ENCODE peak calls at places on chromosomes 16 and 17, in four cellular contexts. S is HL-60, V is stomach, E is transverse colon. K is an unnamed sample.

GRCh38 chr16:18829221-18829620 is 27.9 kb upstream of the ARL6IP1 start:
- DNase-seq in E (no peak), S (peak), V (no peak), K (no peak)

GRCh38 chr16:66391726-66392670 is 25.5 kb downstream of the CDH5 start:
- DNase-seq in V (no peak), E (no peak), S (no peak), K (no peak)

GRCh38 chr17:77836557-77837041 is 121.9 kb upstream of the TNRC6C start:
- DNase-seq in E (no peak), V (no peak), S (no peak), K (peak)

GRCh38 chr16:81491522-81492188 is 47.0 kb downstream of the CMIP start:
- DNase-seq in V (no peak), E (no peak), S (no peak), K (no peak)

GRCh38 chr16:19502395-19503131 is 19.3 kb downstream of the GDE1 start:
- DNase-seq in V (peak), S (peak), E (peak), K (peak)

GRCh38 chr16:79786389-79786788 is 185.9 kb upstream of the MAF start:
- DNase-seq in E (no peak), S (no peak), V (no peak), K (no peak)

GRCh38 chr16:22726868-22727267 is 87.1 kb upstream of the HS3ST2 start:
- DNase-seq in S (no peak), V (no peak), E (no peak), K (no peak)

GRCh38 chr17:18877104-18877503 is 19.2 kb downstream of the PRPSAP2 start:
- DNase-seq in E (no peak), S (no peak), V (no peak), K (no peak)

GRCh38 chr16:86789621-86790051 is 211.3 kb downstream of the FOXL1 start:
- DNase-seq in E (no peak), V (no peak), S (no peak), K (no peak)

GRCh38 chr16:21666772-21667171 is 3.0 kb downstream of the OTOA start:
- DNase-seq in E (no peak), V (no peak), S (no peak), K (no peak)

GRCh38 chr17:12348476-12348875 is 317.2 kb upstream of the MYOCD start:
- DNase-seq in V (no peak), E (no peak), S (no peak), K (no peak)

GRCh38 chr17:30534298-30534697 is 57.1 kb downstream of the GOSR1 start:
- DNase-seq in V (no peak), E (no peak), S (no peak), K (no peak)

GRCh38 chr17:74858672-74859438 is 830 bp downstream of the GRIN2C start:
- DNase-seq in V (no peak), S (no peak), E (no peak), K (no peak)

GRCh38 chr16:70429888-70430666 is 8.8 kb downstream of the ST3GAL2 start:
- DNase-seq in E (no peak), S (no peak), V (no peak), K (no peak)

GRCh38 chr17:75048396-75048933 is 1.4 kb downstream of the KCTD2 start:
- DNase-seq in S (no peak), V (peak), E (no peak), K (no peak)

GRCh38 chr17:10792156-10792555 is 11.7 kb downstream of the TMEM238L start:
- DNase-seq in S (no peak), V (peak), E (peak), K (peak)

GRCh38 chr17:3860939-3861338 is 14.9 kb upstream of the NCBP3 start:
- DNase-seq in E (no peak), V (no peak), S (no peak), K (no peak)

GRCh38 chr16:30018731-30019158 is 4.3 kb upstream of the C16orf92 start:
- DNase-seq in S (no peak), E (no peak), V (no peak), K (no peak)

GRCh38 chr17:9802294-9802693 is 10.9 kb upstream of the DHRS7C start:
- DNase-seq in E (no peak), V (no peak), S (no peak), K (no peak)

GRCh38 chr16:19068237-19068815 is 912 bp downstream of the COQ7 start:
- DNase-seq in E (no peak), V (no peak), S (no peak), K (no peak)

GRCh38 chr17:58229881-58230280 is 8.5 kb upstream of the LPO start:
- DNase-seq in S (no peak), E (no peak), V (no peak), K (no peak)

GRCh38 chr16:63652091-63652490 is 1469.8 kb downstream of the CDH11 start:
- DNase-seq in E (no peak), S (no peak), V (no peak), K (no peak)

GRCh38 chr16:60929-61878 is 7.6 kb downstream of the SNRNP25 start:
- DNase-seq in V (no peak), S (no peak), E (no peak), K (no peak)
- H3K4me3 ChIP-seq in V (no peak), S (no peak), E (no peak), K (no peak)

DNA sequence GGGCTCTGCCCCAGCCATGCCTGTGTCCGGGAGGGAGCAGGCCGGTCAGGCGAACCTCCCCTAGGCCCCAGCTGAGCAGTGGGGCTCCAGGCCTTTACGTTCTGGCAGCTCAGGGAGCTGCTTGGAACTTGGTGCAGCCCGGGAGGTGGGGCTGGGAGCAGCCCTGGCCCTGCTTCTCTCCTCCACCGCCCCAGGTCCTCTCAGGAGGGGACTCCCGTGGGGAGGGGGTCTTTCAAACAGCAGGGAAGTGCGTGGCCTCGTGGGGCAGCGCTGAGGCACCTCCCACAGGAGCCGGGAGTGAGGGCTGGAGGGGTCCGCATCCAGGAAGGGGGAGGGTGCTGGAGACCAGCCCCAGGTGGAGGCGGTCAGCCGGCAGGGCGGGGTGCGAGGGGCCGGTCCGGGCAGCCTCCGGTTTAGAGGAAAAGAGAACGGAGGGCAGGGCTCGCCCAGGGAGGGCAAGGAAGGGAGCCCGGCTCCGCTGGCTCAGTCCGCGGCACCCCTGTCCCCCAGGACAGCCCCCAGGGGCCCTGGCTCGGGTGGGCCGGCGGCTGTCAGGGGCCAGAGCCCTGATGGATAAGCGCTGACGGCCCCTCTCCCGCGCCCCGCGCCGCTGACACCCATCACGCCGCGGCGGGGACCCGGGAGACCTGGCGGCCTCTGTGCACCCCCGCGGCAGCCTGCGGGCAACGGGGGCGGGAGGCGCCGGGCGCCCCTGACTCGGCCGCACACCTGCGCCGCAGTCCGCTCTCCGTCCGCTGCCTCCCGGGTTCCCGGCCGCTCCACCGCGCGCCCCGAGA is 585 bp upstream of the PRR35 start:
- DNase-seq in V (no peak), E (no peak), S (no peak), K (no peak)
- TF ChIP-seq POLR2AphosphoS5 in V (no peak), E (no peak), S (no peak), K (no peak)

DNA sequence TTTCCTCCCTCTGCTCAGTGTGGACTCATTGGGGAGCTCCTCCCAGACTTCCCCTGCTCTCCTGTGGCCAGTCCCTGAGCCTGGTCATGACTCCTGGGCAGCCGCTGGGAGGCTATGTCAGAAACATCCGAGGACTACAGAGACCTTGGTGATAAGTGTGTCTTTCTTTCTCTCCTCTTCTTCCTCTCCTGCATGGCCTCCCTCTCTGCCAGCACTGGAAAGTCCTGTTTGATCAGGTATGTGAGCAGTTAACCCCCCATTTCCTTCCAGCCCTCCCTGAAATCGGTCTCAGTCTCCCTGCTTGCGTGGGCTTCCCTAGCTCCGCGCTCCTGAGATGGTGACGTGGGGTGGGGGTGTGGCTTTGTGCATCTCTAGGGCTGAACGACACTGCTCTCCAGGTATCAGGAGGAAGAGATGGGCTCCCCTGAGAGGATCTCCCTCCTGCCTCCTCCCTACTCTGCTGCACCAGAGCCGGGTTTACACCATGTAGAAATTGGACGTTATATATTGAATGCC is 2.1 kb downstream of the RHBDL3 start:
- DNase-seq in V (no peak), S (no peak), E (no peak), K (no peak)
- H3K4me3 ChIP-seq in V (no peak), S (no peak), E (no peak), K (no peak)

GRCh38 chr17:62064791-62065563 is at the start of gene MED13:
- DNase-seq in V (peak), S (no peak), E (peak), K (peak)
- TF ChIP-seq POLR2AphosphoS5 in V (no peak), S (no peak), E (no peak), K (no peak)

GRCh38 chr17:35795007-35795870 is at the start of gene MMP28:
- DNase-seq in S (no peak), V (peak), E (peak), K (no peak)
- H3K4me3 ChIP-seq in S (peak), V (peak), E (peak), K (peak)

DNA sequence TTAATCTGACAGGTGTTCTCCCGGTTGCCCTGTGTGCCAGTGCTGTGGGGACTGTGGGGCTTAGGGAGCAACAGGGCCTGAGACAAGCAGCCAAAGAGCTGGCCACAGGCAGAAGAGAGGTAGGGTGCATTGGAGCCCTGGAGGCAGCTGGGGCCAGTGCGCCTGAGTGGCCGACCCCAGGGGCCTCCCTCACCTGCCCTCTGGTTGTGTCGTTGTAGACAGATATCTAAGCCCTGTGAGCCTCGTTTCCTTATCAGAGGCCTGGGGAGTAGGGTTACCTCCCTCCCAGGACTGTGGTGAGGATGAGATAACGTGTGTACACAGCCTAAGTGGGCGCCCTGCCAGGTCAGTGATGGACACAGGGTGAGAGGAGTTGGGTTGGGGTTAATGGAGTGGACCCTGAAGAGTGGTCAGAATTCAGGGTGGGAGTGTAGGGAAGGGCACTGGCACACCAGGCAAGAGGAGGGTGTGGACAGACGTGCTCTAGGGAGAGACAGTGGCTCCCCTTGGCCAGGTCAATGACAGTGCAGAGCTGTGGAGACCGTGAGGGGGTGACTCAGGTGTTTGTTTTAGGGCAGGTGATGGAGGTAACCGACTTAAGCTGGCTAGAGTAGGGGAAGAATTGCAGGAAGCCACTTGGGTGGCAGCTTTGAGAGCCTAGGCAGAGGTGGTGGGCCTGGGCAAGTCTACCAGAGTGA is 3.4 kb downstream of the NARF start:
- DNase-seq in S (no peak), E (no peak), V (peak), K (no peak)
- TF ChIP-seq POLR2AphosphoS5 in S (no peak), E (no peak), V (peak), K (no peak)

GRCh38 chr17:44361292-44362055 is 2.2 kb downstream of the FAM171A2 start:
- DNase-seq in E (no peak), S (no peak), V (no peak), K (no peak)
- H3K4me3 ChIP-seq in E (no peak), S (no peak), V (no peak), K (no peak)

DNA sequence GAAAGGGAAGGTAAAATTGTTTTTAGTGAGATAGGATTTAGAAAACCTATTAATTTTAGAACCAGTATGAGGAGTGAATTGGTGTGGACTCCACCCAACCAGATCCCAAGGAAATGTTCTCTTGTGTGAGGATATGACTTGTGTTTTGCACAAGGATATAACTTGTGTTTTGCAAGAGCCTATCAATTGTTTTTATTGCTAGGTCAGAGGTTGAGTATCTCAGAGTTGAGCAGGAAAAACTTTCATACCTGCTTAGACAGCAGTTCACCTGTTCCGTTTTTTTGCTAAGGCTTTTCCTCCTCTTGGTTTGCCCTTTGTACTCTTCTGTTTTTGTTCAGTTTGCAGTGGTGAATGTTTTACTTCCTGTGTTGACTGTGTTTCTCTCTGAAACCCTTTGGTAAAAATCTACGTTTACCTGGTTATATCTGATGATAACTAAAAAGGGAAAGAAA is 5.1 kb downstream of the NBR1 start:
- DNase-seq in S (no peak), E (peak), V (no peak), K (no peak)
- TF ChIP-seq POLR2AphosphoS5 in S (no peak), E (peak), V (peak), K (no peak)

GRCh38 chr17:61415374-61416210 is 15.9 kb downstream of the TBX2 start:
- DNase-seq in E (no peak), S (no peak), V (peak), K (peak)

GRCh38 chr17:61418433-61418832 is 18.8 kb downstream of the TBX2 start:
- DNase-seq in E (no peak), V (no peak), S (no peak), K (no peak)

GRCh38 chr17:61416211-61416539 is 16.5 kb downstream of the TBX2 start:
- DNase-seq in S (no peak), V (no peak), E (no peak), K (peak)

GRCh38 chr17:61414936-61415251 is 15.3 kb downstream of the TBX2 start:
- DNase-seq in E (no peak), S (no peak), V (peak), K (peak)

GRCh38 chr17:61416540-61417363 is 17.1 kb downstream of the TBX2 start:
- DNase-seq in S (no peak), E (peak), V (peak), K (peak)
- H3K4me3 ChIP-seq in S (no peak), E (no peak), V (no peak), K (peak)

DNA sequence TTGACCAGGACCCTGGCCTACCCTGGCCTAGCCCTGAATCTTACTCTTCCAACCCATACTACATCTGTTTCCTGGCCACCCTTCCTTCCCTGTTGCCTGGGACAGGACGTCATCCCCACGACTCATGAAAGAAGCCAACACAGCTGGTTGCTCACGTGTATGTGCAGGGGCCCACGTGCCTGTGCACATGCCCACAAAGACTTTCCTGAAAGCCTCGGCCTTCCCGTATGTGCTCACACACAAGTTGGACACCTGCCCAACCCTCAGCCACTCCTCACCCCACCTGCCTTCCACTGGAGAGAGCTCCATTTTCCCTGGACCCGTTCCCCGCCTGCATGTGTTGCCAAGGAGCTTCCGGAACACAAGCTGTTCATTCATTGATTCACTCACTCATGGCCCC is 7.0 kb downstream of the PLXDC1 start:
- DNase-seq in E (peak), V (peak), S (no peak), K (peak)
- TF ChIP-seq POLR2AphosphoS5 in E (peak), V (peak), S (no peak), K (peak)

K was measured in breast epithelium.